ENCODE peak calls at places on chromosome 21, in eight cellular contexts. V is astrocyte of the spinal cord, T is ovary, O is lower leg skin, R is heart left ventricle, J is omental fat pad, Z is GM10248, K is osteocyte. G is an unnamed sample.

GRCh38 chr21:44867999-44868700 is 5.3 kb downstream of the PTTG1IP start:
- DNase-seq in V (no peak), T (peak; percentile 13), O (no peak), R (peak; percentile 19), J (no peak), Z (no peak), K (no peak), G (peak; percentile 8)

GRCh38 chr21:28509031-28509430 is 483.6 kb downstream of the LTN1 start:
- DNase-seq in V (no peak), T (no peak), O (no peak), R (no peak), J (no peak), Z (no peak), K (no peak), G (no peak)

GRCh38 chr21:45050786-45051489 is 23.4 kb upstream of the ADARB1 start:
- DNase-seq in V (peak; percentile 91), T (no peak), O (no peak), R (no peak), J (no peak), Z (no peak), K (no peak), G (peak; percentile 91)

GRCh38 chr21:43331962-43332458 is 94.9 kb downstream of the SIK1 start:
- DNase-seq in V (peak; percentile 95), T (peak; percentile 88), O (no peak), R (no peak), J (no peak), Z (no peak), K (no peak), G (peak; percentile 97)

GRCh38 chr21:45076245-45076661 is 1.9 kb downstream of the ADARB1 start:
- DNase-seq in V (peak; percentile 12), T (no peak), O (peak; percentile 71), R (no peak), J (no peak), Z (no peak), K (no peak), G (peak; percentile 22)

GRCh38 chr21:38796426-38796825 is 9.3 kb upstream of the ETS2 start:
- DNase-seq in V (peak; percentile 68), T (no peak), O (no peak), R (no peak), J (no peak), Z (no peak), K (no peak), G (no peak)

GRCh38 chr21:43866233-43866632 is 1.2 kb downstream of the AGPAT3 start:
- DNase-seq in V (peak; percentile 72), T (peak; percentile 61), O (no peak), R (peak; percentile 63), J (no peak), Z (peak; percentile 75), K (no peak), G (peak; percentile 52)

GRCh38 chr21:16541366-16541765 is 811.6 kb downstream of the USP25 start:
- DNase-seq in V (no peak), T (no peak), O (no peak), R (no peak), J (no peak), Z (no peak), K (no peak), G (no peak)

GRCh38 chr21:42040411-42041180 is 30.4 kb upstream of the ZBTB21 start:
- DNase-seq in V (peak; percentile 99), T (no peak), O (no peak), R (no peak), J (no peak), Z (no peak), K (no peak), G (peak; percentile 95)

GRCh38 chr21:46083271-46084040 is 14.5 kb upstream of the COL6A2 start:
- DNase-seq in V (peak; percentile 50), T (peak; percentile 50), O (peak; percentile 88), R (no peak), J (no peak), Z (peak; percentile 10), K (peak; percentile 80), G (no peak)

DNA sequence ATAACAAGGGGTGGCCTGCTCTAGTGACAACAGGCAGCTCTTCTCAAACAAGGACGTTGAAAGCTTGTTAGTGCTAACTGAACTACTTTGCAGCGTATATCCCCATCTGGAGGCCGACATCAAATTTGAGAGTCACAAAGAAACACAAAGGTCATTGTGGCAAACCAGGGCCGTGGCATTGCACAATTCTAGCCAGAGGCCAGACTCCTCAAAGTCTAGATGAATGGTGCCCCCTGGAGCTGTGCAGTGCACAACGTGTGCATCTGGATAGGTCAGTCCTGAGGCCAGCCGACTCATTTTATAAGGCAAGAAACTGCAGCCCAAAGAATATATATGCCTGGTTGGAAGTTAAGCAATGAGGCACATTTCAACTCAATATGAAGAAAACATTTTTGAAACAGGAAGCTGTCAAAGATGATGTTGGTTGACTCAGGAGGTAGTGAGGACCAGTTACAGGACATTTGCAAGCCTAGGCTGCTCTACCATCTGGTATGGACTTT is 459.3 kb upstream of the RUNX1 start:
- DNase-seq in V (peak; percentile 51), T (no peak), O (no peak), R (peak; percentile 57), J (no peak), Z (no peak), K (no peak), G (peak; percentile 92)
- TF ChIP-seq CTCF in V (peak; percentile 25), T (no peak), O (no peak), R (no peak), J (no peak), Z (no peak), K (peak; percentile 20), G (peak; percentile 36)

DNA sequence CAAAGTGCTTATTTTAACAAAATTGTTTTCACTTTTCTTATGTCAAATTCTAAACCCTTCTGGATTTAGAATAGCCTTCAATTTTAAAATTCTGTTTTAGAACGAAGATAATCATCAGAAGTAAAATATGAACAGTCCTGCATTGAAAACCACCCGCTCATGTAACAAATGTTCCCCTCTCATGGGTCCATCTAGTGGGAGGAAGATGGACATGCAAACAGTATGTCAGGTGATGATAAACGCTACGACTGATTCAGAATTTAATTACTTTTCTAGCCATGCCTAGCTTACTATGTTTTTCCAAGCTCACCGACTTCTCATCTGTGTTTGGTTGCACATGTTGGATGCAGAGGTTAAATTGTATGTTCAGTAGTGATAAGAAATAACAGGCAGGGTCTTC is 23.5 kb downstream of the SOD1 start:
- DNase-seq in V (no peak), T (no peak), O (no peak), R (no peak), J (no peak), Z (no peak), K (no peak), G (no peak)
- TF ChIP-seq CTCF in V (no peak), T (no peak), O (no peak), R (no peak), J (no peak), Z (no peak), K (no peak), G (no peak)

GRCh38 chr21:36707763-36708511 is 9.0 kb downstream of the SIM2 start:
- DNase-seq in V (no peak), T (no peak), O (peak; percentile 80), R (peak; percentile 14), J (no peak), Z (no peak), K (peak; percentile 82), G (no peak)

GRCh38 chr21:36704958-36705678 is 6.2 kb downstream of the SIM2 start:
- DNase-seq in V (no peak), T (no peak), O (peak; percentile 81), R (no peak), J (no peak), Z (peak; percentile 21), K (peak; percentile 76), G (no peak)

GRCh38 chr21:36706951-36707762 is 8.2 kb downstream of the SIM2 start:
- DNase-seq in V (no peak), T (no peak), O (peak; percentile 78), R (peak; percentile 12), J (no peak), Z (no peak), K (peak; percentile 73), G (no peak)

GRCh38 chr21:36705679-36706481 is 7.0 kb downstream of the SIM2 start:
- DNase-seq in V (no peak), T (no peak), O (peak; percentile 82), R (peak; percentile 14), J (no peak), Z (no peak), K (peak; percentile 70), G (no peak)

GRCh38 chr21:36706482-36706852 is 7.6 kb downstream of the SIM2 start:
- DNase-seq in V (no peak), T (no peak), O (no peak), R (peak; percentile 3), J (no peak), Z (no peak), K (peak; percentile 66), G (no peak)
- TF ChIP-seq CTCF in V (no peak), T (no peak), O (no peak), R (no peak), J (no peak), Z (no peak), K (no peak), G (no peak)

GRCh38 chr21:31537872-31538576 is 121.5 kb upstream of the SOD1 start:
- DNase-seq in V (no peak), T (no peak), O (no peak), R (no peak), J (no peak), Z (no peak), K (no peak), G (no peak)
- TF ChIP-seq CTCF in V (peak; percentile 21), T (no peak), O (no peak), R (no peak), J (no peak), Z (no peak), K (peak; percentile 22), G (no peak)

G was measured in cardiac fibroblast.